ENCODE peak calls at places on chromosome 3, in five cellular contexts. One of them, this sample, is unnamed.
A peak's percentile ranks its signal among the peaks of the same experiment; 100 is the strongest.

GRCh38 chr3:39192490-39193092 is at the start of gene XIRP1:
- ATAC-seq in pancreas: no peak
- ATAC-seq in IMR-90: no peak
- ATAC-seq in body of pancreas: no peak
- ATAC-seq in psoas muscle: peak; percentile 80
- ATAC-seq in this sample: no peak

GRCh38 chr3:24017305-24017704 is 72.2 kb downstream of the NR1D2 start:
- ATAC-seq in pancreas: no peak
- ATAC-seq in IMR-90: no peak
- ATAC-seq in body of pancreas: no peak
- ATAC-seq in psoas muscle: no peak
- ATAC-seq in this sample: no peak

GRCh38 chr3:169259134-169259533 is 404.4 kb downstream of the MECOM start:
- ATAC-seq in pancreas: no peak
- ATAC-seq in IMR-90: no peak
- ATAC-seq in body of pancreas: no peak
- ATAC-seq in psoas muscle: no peak
- ATAC-seq in this sample: no peak

GRCh38 chr3:147945968-147946519 is 536.9 kb downstream of the ZIC1 start:
- ATAC-seq in pancreas: peak; percentile 93
- ATAC-seq in IMR-90: peak; percentile 91
- ATAC-seq in body of pancreas: peak; percentile 86
- ATAC-seq in psoas muscle: peak; percentile 63
- ATAC-seq in this sample: peak; percentile 51

GRCh38 chr3:50359760-50360110 is 414 bp upstream of the TMEM115 start:
- ATAC-seq in pancreas: no peak
- ATAC-seq in IMR-90: peak; percentile 1
- ATAC-seq in body of pancreas: no peak
- ATAC-seq in psoas muscle: no peak
- ATAC-seq in this sample: peak; percentile 9

GRCh38 chr3:32009101-32009500 is 27.6 kb downstream of the ZNF860 start:
- ATAC-seq in pancreas: no peak
- ATAC-seq in IMR-90: no peak
- ATAC-seq in body of pancreas: no peak
- ATAC-seq in psoas muscle: no peak
- ATAC-seq in this sample: no peak

GRCh38 chr3:79140718-79141117 is 627.1 kb downstream of the ROBO1 start:
- ATAC-seq in pancreas: no peak
- ATAC-seq in IMR-90: peak; percentile 83
- ATAC-seq in body of pancreas: no peak
- ATAC-seq in psoas muscle: no peak
- ATAC-seq in this sample: no peak

GRCh38 chr3:167872941-167873340 is 137.4 kb downstream of the SERPINI1 start:
- ATAC-seq in pancreas: no peak
- ATAC-seq in IMR-90: no peak
- ATAC-seq in body of pancreas: no peak
- ATAC-seq in psoas muscle: no peak
- ATAC-seq in this sample: no peak

GRCh38 chr3:71054312-71054711 is 529.2 kb downstream of the FOXP1 start:
- ATAC-seq in pancreas: no peak
- ATAC-seq in IMR-90: no peak
- ATAC-seq in body of pancreas: no peak
- ATAC-seq in psoas muscle: no peak
- ATAC-seq in this sample: no peak
- H3K4me3 ChIP-seq in pancreas: no peak overlapping the region
- H3K4me3 ChIP-seq in IMR-90: no peak overlapping the region
- H3K4me3 ChIP-seq in body of pancreas: no peak overlapping the region
- H3K4me3 ChIP-seq in psoas muscle: no peak overlapping the region
- H3K4me3 ChIP-seq in this sample: no peak overlapping the region

GRCh38 chr3:113051222-113051804 is 60.5 kb downstream of the GTPBP8 start:
- ATAC-seq in pancreas: peak; percentile 100
- ATAC-seq in IMR-90: peak; percentile 85
- ATAC-seq in body of pancreas: peak; percentile 86
- ATAC-seq in psoas muscle: peak; percentile 99
- ATAC-seq in this sample: peak; percentile 91
- H3K4me3 ChIP-seq in pancreas: no peak overlapping the region
- H3K4me3 ChIP-seq in IMR-90: no peak overlapping the region
- H3K4me3 ChIP-seq in body of pancreas: no peak overlapping the region
- H3K4me3 ChIP-seq in psoas muscle: peak overlapping the region; percentile 29
- H3K4me3 ChIP-seq in this sample: peak overlapping the region; percentile 27

DNA sequence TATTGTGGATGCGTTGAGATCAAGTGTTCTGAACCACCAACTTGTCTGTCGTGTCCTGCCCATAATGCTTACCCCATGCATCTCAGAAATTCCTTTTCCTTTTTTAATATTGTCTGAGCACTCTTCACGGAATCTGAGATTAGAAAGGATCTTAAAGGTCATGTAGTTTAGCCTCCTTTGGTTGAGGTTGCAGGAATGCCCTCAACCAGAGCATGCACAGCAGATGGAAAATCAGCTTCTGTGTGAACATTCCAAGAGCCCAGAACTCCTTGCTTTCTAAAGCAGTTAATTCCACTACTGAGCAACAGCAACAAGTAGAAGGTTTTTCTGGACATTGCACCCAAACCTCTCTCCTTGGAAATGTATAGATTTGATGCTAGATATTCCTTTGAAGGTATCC is 153.7 kb downstream of the TPRG1 start:
- ATAC-seq in pancreas: no peak
- ATAC-seq in IMR-90: no peak
- ATAC-seq in body of pancreas: no peak
- ATAC-seq in psoas muscle: peak; percentile 18
- ATAC-seq in this sample: no peak
- H3K4me3 ChIP-seq in pancreas: no peak overlapping the region
- H3K4me3 ChIP-seq in IMR-90: no peak overlapping the region
- H3K4me3 ChIP-seq in body of pancreas: no peak overlapping the region
- H3K4me3 ChIP-seq in psoas muscle: no peak overlapping the region
- H3K4me3 ChIP-seq in this sample: no peak overlapping the region

GRCh38 chr3:70855139-70855538 is 542.7 kb upstream of the MDFIC2 start:
- ATAC-seq in pancreas: no peak
- ATAC-seq in IMR-90: peak; percentile 27
- ATAC-seq in body of pancreas: no peak
- ATAC-seq in psoas muscle: no peak
- ATAC-seq in this sample: no peak

GRCh38 chr3:70853161-70853560 is 540.7 kb upstream of the MDFIC2 start:
- ATAC-seq in pancreas: no peak
- ATAC-seq in IMR-90: no peak
- ATAC-seq in body of pancreas: no peak
- ATAC-seq in psoas muscle: no peak
- ATAC-seq in this sample: no peak

GRCh38 chr3:70857926-70858325 is 545.5 kb upstream of the MDFIC2 start:
- ATAC-seq in pancreas: no peak
- ATAC-seq in IMR-90: no peak
- ATAC-seq in body of pancreas: no peak
- ATAC-seq in psoas muscle: no peak
- ATAC-seq in this sample: no peak

GRCh38 chr3:70854108-70854507 is 541.7 kb upstream of the MDFIC2 start:
- ATAC-seq in pancreas: no peak
- ATAC-seq in IMR-90: no peak
- ATAC-seq in body of pancreas: no peak
- ATAC-seq in psoas muscle: no peak
- ATAC-seq in this sample: no peak

DNA sequence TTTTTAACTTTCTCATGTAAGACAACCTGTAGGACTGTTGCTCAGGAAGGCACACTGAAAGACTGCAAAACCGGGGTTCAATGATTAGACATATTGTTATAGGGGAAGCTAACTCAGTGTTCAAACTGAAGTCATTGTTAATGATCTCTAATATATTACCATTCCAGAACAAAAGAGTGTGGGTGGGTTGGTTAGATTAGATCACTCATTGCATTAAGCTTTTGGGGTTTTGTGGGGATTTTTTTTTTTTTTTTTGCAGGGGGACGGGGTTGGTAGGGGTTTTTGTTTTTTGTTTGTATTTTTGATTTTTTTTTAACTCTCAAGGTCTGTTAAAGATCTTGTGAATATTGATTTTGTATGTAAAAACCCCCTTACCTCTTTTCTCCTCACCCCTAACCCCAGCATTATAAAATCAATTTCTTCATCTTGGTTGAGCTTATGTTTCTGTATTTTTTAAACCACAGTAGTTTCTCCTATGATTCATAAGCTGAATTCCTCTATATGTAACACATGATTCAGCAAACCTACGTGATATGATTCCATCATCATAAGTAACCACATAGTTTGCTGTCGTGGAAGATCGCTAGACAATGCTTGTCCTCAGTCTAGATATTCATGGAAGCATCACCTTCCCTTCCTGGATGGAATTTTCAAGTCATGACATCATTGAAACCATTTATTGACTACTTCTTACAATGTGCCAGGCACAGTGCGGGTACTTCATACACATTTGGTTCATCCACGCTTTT is 544.1 kb upstream of the MDFIC2 start:
- ATAC-seq in pancreas: no peak
- ATAC-seq in IMR-90: peak; percentile 52
- ATAC-seq in body of pancreas: no peak
- ATAC-seq in psoas muscle: no peak
- ATAC-seq in this sample: no peak
- H3K4me3 ChIP-seq in pancreas: no peak overlapping the region
- H3K4me3 ChIP-seq in IMR-90: no peak overlapping the region
- H3K4me3 ChIP-seq in body of pancreas: no peak overlapping the region
- H3K4me3 ChIP-seq in psoas muscle: no peak overlapping the region
- H3K4me3 ChIP-seq in this sample: no peak overlapping the region

GRCh38 chr3:106255870-106256248 is 387.0 kb upstream of the CBLB start:
- ATAC-seq in pancreas: no peak
- ATAC-seq in IMR-90: no peak
- ATAC-seq in body of pancreas: no peak
- ATAC-seq in psoas muscle: no peak
- ATAC-seq in this sample: no peak
- H3K4me3 ChIP-seq in pancreas: no peak overlapping the region
- H3K4me3 ChIP-seq in IMR-90: no peak overlapping the region
- H3K4me3 ChIP-seq in body of pancreas: no peak overlapping the region
- H3K4me3 ChIP-seq in psoas muscle: no peak overlapping the region
- H3K4me3 ChIP-seq in this sample: no peak overlapping the region

This sample was measured in gastroesophageal sphincter.